ENCODE peak calls at places on chromosome 1, in four cellular contexts. One of them, this sample, is unnamed.

GRCh38 chr1:63115527-63115926 is 206.8 kb upstream of the FOXD3 start:
- DNase-seq in skeletal muscle cell: no peak
- DNase-seq in EH: no peak
- DNase-seq in stimulated activated naive CD4-positive, alpha-beta T cell treated with Interleukin-2 at 50 U/mL for 16 hours: no peak
- DNase-seq in this sample: no peak

GRCh38 chr1:234779160-234779538 is 169.2 kb upstream of the IRF2BP2 start:
- DNase-seq in skeletal muscle cell: no peak
- DNase-seq in EH: no peak
- DNase-seq in stimulated activated naive CD4-positive, alpha-beta T cell treated with Interleukin-2 at 50 U/mL for 16 hours: no peak
- DNase-seq in this sample: no peak

GRCh38 chr1:29317063-29317915 is 81.0 kb downstream of the PTPRU start:
- DNase-seq in skeletal muscle cell: no peak
- DNase-seq in EH: no peak
- DNase-seq in stimulated activated naive CD4-positive, alpha-beta T cell treated with Interleukin-2 at 50 U/mL for 16 hours: no peak
- DNase-seq in this sample: no peak

GRCh38 chr1:178024504-178024903 is 54.6 kb upstream of the SEC16B start:
- DNase-seq in skeletal muscle cell: no peak
- DNase-seq in EH: no peak
- DNase-seq in stimulated activated naive CD4-positive, alpha-beta T cell treated with Interleukin-2 at 50 U/mL for 16 hours: no peak
- DNase-seq in this sample: no peak

GRCh38 chr1:3172431-3173112 is 103.6 kb downstream of the PRDM16 start:
- DNase-seq in skeletal muscle cell: no peak
- DNase-seq in EH: no peak
- DNase-seq in stimulated activated naive CD4-positive, alpha-beta T cell treated with Interleukin-2 at 50 U/mL for 16 hours: no peak
- DNase-seq in this sample: no peak

GRCh38 chr1:220751130-220751529 is 3.0 kb downstream of the MTARC2 start:
- DNase-seq in skeletal muscle cell: no peak
- DNase-seq in EH: no peak
- DNase-seq in stimulated activated naive CD4-positive, alpha-beta T cell treated with Interleukin-2 at 50 U/mL for 16 hours: no peak
- DNase-seq in this sample: no peak

GRCh38 chr1:159214149-159214760 is 9.6 kb downstream of the ACKR1 start:
- DNase-seq in skeletal muscle cell: no peak
- DNase-seq in EH: peak; percentile 51
- DNase-seq in stimulated activated naive CD4-positive, alpha-beta T cell treated with Interleukin-2 at 50 U/mL for 16 hours: peak; percentile 26
- DNase-seq in this sample: peak; percentile 6

GRCh38 chr1:226638001-226638601 is 89.5 kb downstream of the STUM start:
- DNase-seq in skeletal muscle cell: no peak
- DNase-seq in EH: no peak
- DNase-seq in stimulated activated naive CD4-positive, alpha-beta T cell treated with Interleukin-2 at 50 U/mL for 16 hours: no peak
- DNase-seq in this sample: no peak

GRCh38 chr1:77265180-77265579 is 16.6 kb upstream of the AK5 start:
- DNase-seq in skeletal muscle cell: no peak
- DNase-seq in EH: no peak
- DNase-seq in stimulated activated naive CD4-positive, alpha-beta T cell treated with Interleukin-2 at 50 U/mL for 16 hours: no peak
- DNase-seq in this sample: no peak

This sample was measured in retinal pigment epithelial cell.